ENCODE peak calls at places on chromosomes 5 and 9, in five cellular contexts. One of them, this sample, is unnamed.

GRCh38 chr5:77560677-77561263 is 68.7 kb upstream of the WDR41 start:
- DNase-seq in NCI-H460: peak; percentile 46
- DNase-seq in activated CD8-positive, alpha-beta memory T cell treated with anti-CD3 and anti-CD28 coated beads for 4 hours: no peak
- DNase-seq in GM13976: peak; percentile 11
- DNase-seq in H7: peak; percentile 26
- DNase-seq in this sample: peak; percentile 9

GRCh38 chr9:136311433-136312375 is 7.8 kb upstream of the CCDC187 start:
- DNase-seq in NCI-H460: no peak
- DNase-seq in activated CD8-positive, alpha-beta memory T cell treated with anti-CD3 and anti-CD28 coated beads for 4 hours: no peak
- DNase-seq in GM13976: no peak
- DNase-seq in H7: no peak
- DNase-seq in this sample: peak; percentile 62

GRCh38 chr5:173451031-173451430 is 122.8 kb upstream of the STC2 start:
- DNase-seq in NCI-H460: peak; percentile 54
- DNase-seq in activated CD8-positive, alpha-beta memory T cell treated with anti-CD3 and anti-CD28 coated beads for 4 hours: no peak
- DNase-seq in GM13976: peak; percentile 50
- DNase-seq in H7: peak; percentile 71
- DNase-seq in this sample: peak; percentile 49

GRCh38 chr5:34854459-34855174 is 15.7 kb downstream of the TTC23L start:
- DNase-seq in NCI-H460: no peak
- DNase-seq in activated CD8-positive, alpha-beta memory T cell treated with anti-CD3 and anti-CD28 coated beads for 4 hours: no peak
- DNase-seq in GM13976: peak; percentile 61
- DNase-seq in H7: no peak
- DNase-seq in this sample: peak; percentile 59

GRCh38 chr5:59592101-59592500 is 301.4 kb downstream of the PDE4D start:
- DNase-seq in NCI-H460: no peak
- DNase-seq in activated CD8-positive, alpha-beta memory T cell treated with anti-CD3 and anti-CD28 coated beads for 4 hours: no peak
- DNase-seq in GM13976: no peak
- DNase-seq in H7: no peak
- DNase-seq in this sample: no peak

GRCh38 chr5:141478321-141478945 is 2.7 kb downstream of the PCDHGC3 start:
- DNase-seq in NCI-H460: no peak
- DNase-seq in activated CD8-positive, alpha-beta memory T cell treated with anti-CD3 and anti-CD28 coated beads for 4 hours: no peak
- DNase-seq in GM13976: no peak
- DNase-seq in H7: peak; percentile 91
- DNase-seq in this sample: no peak

GRCh38 chr5:32710335-32710858 is 724 bp upstream of the NPR3 start:
- DNase-seq in NCI-H460: peak; percentile 26
- DNase-seq in activated CD8-positive, alpha-beta memory T cell treated with anti-CD3 and anti-CD28 coated beads for 4 hours: no peak
- DNase-seq in GM13976: peak; percentile 53
- DNase-seq in H7: peak; percentile 73
- DNase-seq in this sample: peak; percentile 32

GRCh38 chr9:250039-250438 is 35.4 kb downstream of the DOCK8 start:
- DNase-seq in NCI-H460: no peak
- DNase-seq in activated CD8-positive, alpha-beta memory T cell treated with anti-CD3 and anti-CD28 coated beads for 4 hours: no peak
- DNase-seq in GM13976: no peak
- DNase-seq in H7: no peak
- DNase-seq in this sample: no peak

GRCh38 chr5:127957183-127957582 is 126.4 kb upstream of the SLC12A2 start:
- DNase-seq in NCI-H460: no peak
- DNase-seq in activated CD8-positive, alpha-beta memory T cell treated with anti-CD3 and anti-CD28 coated beads for 4 hours: no peak
- DNase-seq in GM13976: no peak
- DNase-seq in H7: no peak
- DNase-seq in this sample: no peak

GRCh38 chr5:9194509-9194908 is 351.4 kb downstream of the SEMA5A start:
- DNase-seq in NCI-H460: no peak
- DNase-seq in activated CD8-positive, alpha-beta memory T cell treated with anti-CD3 and anti-CD28 coated beads for 4 hours: no peak
- DNase-seq in GM13976: no peak
- DNase-seq in H7: no peak
- DNase-seq in this sample: no peak

GRCh38 chr5:96235008-96235910 is 197.8 kb downstream of the PCSK1 start:
- DNase-seq in NCI-H460: no peak
- DNase-seq in activated CD8-positive, alpha-beta memory T cell treated with anti-CD3 and anti-CD28 coated beads for 4 hours: no peak
- DNase-seq in GM13976: no peak
- DNase-seq in H7: no peak
- DNase-seq in this sample: no peak

GRCh38 chr5:1003296-1003937 is 5.2 kb upstream of the NKD2 start:
- DNase-seq in NCI-H460: no peak
- DNase-seq in activated CD8-positive, alpha-beta memory T cell treated with anti-CD3 and anti-CD28 coated beads for 4 hours: no peak
- DNase-seq in GM13976: no peak
- DNase-seq in H7: peak; percentile 10
- DNase-seq in this sample: no peak

GRCh38 chr5:114319821-114320220 is 42.0 kb upstream of the KCNN2 start:
- DNase-seq in NCI-H460: no peak
- DNase-seq in activated CD8-positive, alpha-beta memory T cell treated with anti-CD3 and anti-CD28 coated beads for 4 hours: no peak
- DNase-seq in GM13976: no peak
- DNase-seq in H7: no peak
- DNase-seq in this sample: no peak

GRCh38 chr5:43769576-43770352 is 166.8 kb downstream of the NNT start:
- DNase-seq in NCI-H460: no peak
- DNase-seq in activated CD8-positive, alpha-beta memory T cell treated with anti-CD3 and anti-CD28 coated beads for 4 hours: no peak
- DNase-seq in GM13976: no peak
- DNase-seq in H7: no peak
- DNase-seq in this sample: no peak

This sample was measured in GM13977.